ENCODE peak calls at places on chromosomes 5 and 9, in five cellular contexts. P is endodermal cell, T is HCT116, A is fibroblast of lung, C is H9. W is an unnamed sample.

GRCh38 chr5:179763215-179763945 is 30.4 kb upstream of the LTC4S start:
- DNase-seq in A (peak), C (peak), T (peak), P (peak), W (peak)

GRCh38 chr5:159057426-159057825 is 42.3 kb downstream of the EBF1 start:
- DNase-seq in P (no peak), C (no peak), A (no peak), T (no peak), W (no peak)

GRCh38 chr5:58974083-58974482 is 391.2 kb downstream of the RAB3C start:
- DNase-seq in T (no peak), A (no peak), C (no peak), P (no peak), W (no peak)

GRCh38 chr5:14439087-14439841 is 142.3 kb upstream of the OTULINL start:
- DNase-seq in C (no peak), A (peak), T (no peak), P (peak), W (no peak)

GRCh38 chr5:133396187-133396621 is 216.1 kb downstream of the FSTL4 start:
- DNase-seq in T (no peak), A (no peak), P (peak), C (peak), W (no peak)

GRCh38 chr5:32420506-32420905 is 24.0 kb downstream of the ZFR start:
- DNase-seq in P (no peak), T (no peak), C (no peak), A (no peak), W (no peak)

GRCh38 chr5:61505281-61505680 is 173.2 kb downstream of the ZSWIM6 start:
- DNase-seq in P (no peak), T (no peak), A (no peak), C (no peak), W (peak)

GRCh38 chr5:64775288-64775687 is 6.6 kb downstream of the CWC27 start:
- DNase-seq in C (no peak), T (no peak), A (no peak), P (no peak), W (no peak)

DNA sequence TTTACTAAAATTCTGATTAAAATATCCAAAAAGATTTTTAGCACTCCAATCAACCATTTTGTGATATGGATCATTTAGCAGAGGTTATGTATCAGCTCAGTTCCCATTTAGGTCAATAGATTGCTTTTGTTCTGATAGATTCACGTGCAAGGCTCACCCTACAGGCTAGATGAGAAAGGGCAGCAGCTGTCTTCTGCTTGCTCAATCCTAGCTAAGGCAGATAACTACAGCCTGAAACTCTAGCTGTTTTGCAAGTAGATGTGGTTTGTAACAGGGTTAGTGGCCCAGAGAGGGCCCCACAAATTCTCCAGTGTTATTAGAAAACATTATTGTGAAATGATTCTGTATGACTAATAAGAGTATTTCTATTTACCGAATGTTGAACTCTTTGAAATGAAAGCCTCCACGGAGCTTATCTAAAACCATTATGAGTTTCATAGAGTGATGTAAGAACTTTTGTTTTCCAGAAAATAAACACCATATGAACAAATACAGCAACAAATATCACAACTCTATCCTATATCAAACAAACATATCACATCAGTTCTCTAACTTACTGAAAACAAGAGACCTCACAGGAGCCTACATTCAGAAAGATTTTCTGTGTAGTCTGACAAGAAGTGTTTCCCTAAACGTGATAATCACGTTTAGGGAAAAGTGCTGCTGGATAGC is 841.9 kb upstream of the ACO1 start:
- DNase-seq in C (peak), P (peak), T (no peak), A (peak), W (no peak)
- H3K9ac ChIP-seq in C (no peak), P (no peak), T (no peak), A (no peak), W (no peak)

GRCh38 chr9:21837501-21837900 is 35.1 kb downstream of the MTAP start:
- DNase-seq in C (no peak), T (no peak), P (no peak), A (no peak), W (no peak)
- H3K9ac ChIP-seq in C (no peak), T (no peak), P (no peak), A (no peak), W (no peak)

DNA sequence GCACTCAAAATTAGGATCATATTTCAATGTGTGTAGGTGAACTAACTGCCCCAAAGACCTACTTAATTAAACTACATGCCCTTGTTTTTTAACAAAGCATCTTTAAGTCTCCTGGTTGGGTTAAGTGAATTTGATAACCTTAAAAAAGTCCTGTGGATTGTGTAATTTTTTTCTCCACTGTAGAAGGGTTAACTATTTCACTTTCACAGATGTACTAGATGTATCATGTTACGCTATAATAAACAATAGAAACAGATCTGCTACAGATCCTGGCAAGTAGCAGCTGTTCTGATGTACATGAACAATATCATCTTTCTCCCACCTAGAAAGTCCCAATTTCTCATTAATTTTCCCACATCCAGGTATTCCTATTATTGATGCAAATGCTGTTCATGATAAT is 18.9 kb downstream of the KIF24 start:
- DNase-seq in C (no peak), T (no peak), A (peak), P (no peak), W (no peak)
- H3K9ac ChIP-seq in C (no peak), T (no peak), A (no peak), P (no peak), W (no peak)

DNA sequence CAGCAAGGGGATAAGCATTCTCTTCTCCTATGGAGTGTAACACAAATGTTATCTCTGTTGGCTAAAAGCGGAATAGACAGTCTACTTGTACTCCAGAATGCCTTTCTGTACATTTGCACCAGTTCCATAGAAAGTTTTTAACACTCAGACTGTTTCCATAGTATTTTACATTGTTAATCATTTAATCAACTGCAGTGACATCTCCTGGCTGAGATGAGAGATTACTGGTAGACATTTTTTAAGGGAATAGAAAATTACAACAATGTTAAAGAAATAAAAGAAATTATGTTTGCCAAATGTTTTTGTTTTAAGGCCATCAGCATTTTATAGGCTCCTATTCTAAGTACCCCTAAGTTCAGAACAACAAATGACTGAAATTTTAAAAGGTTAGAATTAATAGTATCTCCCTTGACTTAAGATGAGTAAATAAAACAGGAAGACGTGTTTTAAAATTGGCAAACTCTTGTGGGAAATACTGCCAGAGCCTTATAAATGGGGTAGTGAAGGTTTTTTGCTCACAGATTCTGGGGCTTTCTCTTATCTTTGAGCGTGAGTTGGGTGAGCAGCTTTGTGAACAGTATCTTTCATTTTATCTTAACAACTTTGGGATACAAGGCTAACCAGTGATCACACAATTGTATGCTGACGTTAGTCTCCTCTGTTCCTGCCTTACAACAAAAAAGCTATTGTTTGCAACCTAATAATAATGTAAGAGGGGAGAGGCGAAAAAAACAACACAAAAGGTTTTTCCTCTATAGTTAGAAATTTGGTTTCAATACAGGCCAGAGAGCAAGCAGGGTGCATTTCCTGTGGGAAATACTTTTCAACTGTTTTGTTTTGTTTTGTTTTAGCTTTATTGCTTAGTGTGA is 294.4 kb downstream of the FBXL7 start:
- DNase-seq in A (peak), T (no peak), P (no peak), C (no peak), W (no peak)
- H3K9ac ChIP-seq in A (no peak), T (no peak), P (peak), C (no peak), W (no peak)

DNA sequence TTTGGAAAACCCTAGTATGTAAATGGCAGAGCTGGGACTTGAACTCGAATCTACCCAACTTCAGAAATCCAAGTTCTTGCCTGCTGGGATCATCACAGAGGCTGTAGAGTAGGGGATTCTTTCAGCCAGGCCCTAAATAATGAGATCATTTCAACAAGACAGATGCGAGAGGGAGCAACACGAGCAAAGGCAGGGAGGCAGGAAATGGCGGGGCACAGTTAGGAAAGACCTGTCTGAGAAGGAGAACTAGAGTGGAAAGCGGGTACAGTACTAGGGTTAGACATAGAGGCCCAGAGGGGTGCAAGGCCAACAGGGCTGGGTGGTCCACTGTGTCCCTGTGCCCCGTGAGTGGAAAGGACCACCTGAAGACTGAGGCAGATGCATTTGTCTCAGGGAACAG is 46.1 kb downstream of the MVB12B start:
- DNase-seq in T (no peak), A (no peak), P (no peak), C (no peak), W (no peak)
- H3K9ac ChIP-seq in T (no peak), A (no peak), P (no peak), C (no peak), W (no peak)

GRCh38 chr5:6522337-6522736 is 73.7 kb downstream of the UBE2QL1 start:
- DNase-seq in P (no peak), T (no peak), C (no peak), A (no peak), W (no peak)
- H3K9ac ChIP-seq in P (no peak), T (no peak), C (no peak), A (no peak), W (no peak)

GRCh38 chr9:126517751-126518261 is 95.9 kb upstream of the LMX1B start:
- DNase-seq in P (no peak), C (no peak), T (no peak), A (no peak), W (no peak)
- H3K9ac ChIP-seq in P (peak), C (no peak), T (no peak), A (no peak), W (no peak)